ENCODE peak calls at places on chromosomes 6 and 20, in five cellular contexts. One of them, this sample, is unnamed. For H3K9me3, the result is how much of the 10 kb centered on the place peaks cover.

GRCh38 chr6:35305117-35305516 is 7.5 kb downstream of the DEF6 start:
- DNase-seq in hepatocyte: no peak
- DNase-seq in lung: no peak
- DNase-seq in ovary: no peak
- DNase-seq in prostate gland: no peak
- DNase-seq in this sample: no peak

GRCh38 chr6:43306086-43306485 is 2.5 kb downstream of the CRIP3 start:
- DNase-seq in ovary: no peak
- DNase-seq in lung: no peak
- DNase-seq in prostate gland: no peak
- DNase-seq in hepatocyte: no peak
- DNase-seq in this sample: no peak

GRCh38 chr6:56368484-56368883 is 121.1 kb upstream of the COL21A1 start:
- DNase-seq in hepatocyte: no peak
- DNase-seq in prostate gland: no peak
- DNase-seq in ovary: no peak
- DNase-seq in lung: no peak
- DNase-seq in this sample: no peak

GRCh38 chr6:161413361-161413771 is 139.5 kb upstream of the AGPAT4 start:
- DNase-seq in hepatocyte: no peak
- DNase-seq in lung: no peak
- DNase-seq in prostate gland: no peak
- DNase-seq in ovary: no peak
- DNase-seq in this sample: no peak

GRCh38 chr20:57660510-57661199 is 40.4 kb upstream of the ZBP1 start:
- DNase-seq in ovary: no peak
- DNase-seq in prostate gland: no peak
- DNase-seq in lung: no peak
- DNase-seq in hepatocyte: no peak
- DNase-seq in this sample: no peak

GRCh38 chr20:51941503-51941902 is 139.2 kb upstream of the SALL4 start:
- DNase-seq in ovary: no peak
- DNase-seq in prostate gland: no peak
- DNase-seq in hepatocyte: no peak
- DNase-seq in lung: no peak
- DNase-seq in this sample: no peak

GRCh38 chr6:159979136-159979874 is 10.4 kb downstream of the IGF2R start:
- DNase-seq in hepatocyte: no peak
- DNase-seq in ovary: no peak
- DNase-seq in prostate gland: no peak
- DNase-seq in lung: no peak
- DNase-seq in this sample: no peak

GRCh38 chr6:33815854-33816253 is 12.1 kb upstream of the MLN start:
- DNase-seq in ovary: no peak
- DNase-seq in lung: no peak
- DNase-seq in prostate gland: no peak
- DNase-seq in hepatocyte: no peak
- DNase-seq in this sample: no peak

GRCh38 chr6:88290432-88290831 is 124.3 kb upstream of the CNR1 start:
- DNase-seq in hepatocyte: no peak
- DNase-seq in lung: no peak
- DNase-seq in ovary: no peak
- DNase-seq in prostate gland: no peak
- DNase-seq in this sample: no peak

GRCh38 chr6:34390531-34391013 is 1.9 kb downstream of the NUDT3 start:
- DNase-seq in hepatocyte: no peak
- DNase-seq in ovary: no peak
- DNase-seq in prostate gland: no peak
- DNase-seq in lung: no peak
- DNase-seq in this sample: no peak

GRCh38 chr20:46507760-46508407 is 5.5 kb downstream of the ZNF334 start:
- DNase-seq in hepatocyte: no peak
- DNase-seq in ovary: no peak
- DNase-seq in prostate gland: no peak
- DNase-seq in lung: no peak
- DNase-seq in this sample: no peak

GRCh38 chr20:46501337-46501942 is 11.9 kb downstream of the ZNF334 start:
- DNase-seq in hepatocyte: no peak
- DNase-seq in ovary: no peak
- DNase-seq in lung: no peak
- DNase-seq in prostate gland: no peak
- DNase-seq in this sample: no peak

GRCh38 chr20:46505501-46505900 is 7.9 kb downstream of the ZNF334 start:
- DNase-seq in lung: no peak
- DNase-seq in prostate gland: no peak
- DNase-seq in ovary: no peak
- DNase-seq in hepatocyte: no peak
- DNase-seq in this sample: no peak

GRCh38 chr20:46501961-46502360 is 11.4 kb downstream of the ZNF334 start:
- DNase-seq in ovary: no peak
- DNase-seq in hepatocyte: no peak
- DNase-seq in prostate gland: no peak
- DNase-seq in lung: no peak
- DNase-seq in this sample: no peak
- H3K9me3 ChIP-seq in ovary: under half
- H3K9me3 ChIP-seq in hepatocyte: half or more
- H3K9me3 ChIP-seq in prostate gland: under half
- H3K9me3 ChIP-seq in lung: under half
- H3K9me3 ChIP-seq in this sample: under half

GRCh38 chr20:64203037-64203777 is 39.0 kb downstream of the MYT1 start:
- DNase-seq in prostate gland: no peak
- DNase-seq in ovary: no peak
- DNase-seq in hepatocyte: no peak
- DNase-seq in lung: no peak
- DNase-seq in this sample: no peak
- H3K27ac ChIP-seq in prostate gland: no peak
- H3K27ac ChIP-seq in ovary: no peak
- H3K27ac ChIP-seq in hepatocyte: no peak
- H3K27ac ChIP-seq in lung: no peak
- H3K27ac ChIP-seq in this sample: no peak

GRCh38 chr6:164528539-164528938 is 780.9 kb downstream of the C6orf118 start:
- DNase-seq in lung: no peak
- DNase-seq in ovary: no peak
- DNase-seq in hepatocyte: no peak
- DNase-seq in prostate gland: no peak
- DNase-seq in this sample: no peak

GRCh38 chr6:164520916-164521315 is 788.5 kb downstream of the C6orf118 start:
- DNase-seq in ovary: no peak
- DNase-seq in prostate gland: no peak
- DNase-seq in hepatocyte: no peak
- DNase-seq in lung: no peak
- DNase-seq in this sample: peak

GRCh38 chr6:164523060-164523459 is 786.3 kb downstream of the C6orf118 start:
- DNase-seq in hepatocyte: no peak
- DNase-seq in prostate gland: no peak
- DNase-seq in lung: no peak
- DNase-seq in ovary: no peak
- DNase-seq in this sample: no peak
- H3K9me3 ChIP-seq in hepatocyte: under half
- H3K9me3 ChIP-seq in prostate gland: under half
- H3K9me3 ChIP-seq in lung: under half
- H3K9me3 ChIP-seq in ovary: under half
- H3K9me3 ChIP-seq in this sample: under half

GRCh38 chr20:61271273-61272221 is 19.5 kb downstream of the CDH4 start:
- DNase-seq in lung: no peak
- DNase-seq in ovary: no peak
- DNase-seq in prostate gland: no peak
- DNase-seq in hepatocyte: peak
- DNase-seq in this sample: no peak
- H3K27ac ChIP-seq in lung: no peak
- H3K27ac ChIP-seq in ovary: no peak
- H3K27ac ChIP-seq in prostate gland: no peak
- H3K27ac ChIP-seq in hepatocyte: no peak
- H3K27ac ChIP-seq in this sample: no peak

GRCh38 chr20:60352017-60352416 is 393.8 kb downstream of the CDH26 start:
- DNase-seq in lung: no peak
- DNase-seq in ovary: no peak
- DNase-seq in hepatocyte: no peak
- DNase-seq in prostate gland: no peak
- DNase-seq in this sample: no peak
- H3K9me3 ChIP-seq in lung: under half
- H3K9me3 ChIP-seq in ovary: under half
- H3K9me3 ChIP-seq in hepatocyte: under half
- H3K9me3 ChIP-seq in prostate gland: under half
- H3K9me3 ChIP-seq in this sample: under half

DNA sequence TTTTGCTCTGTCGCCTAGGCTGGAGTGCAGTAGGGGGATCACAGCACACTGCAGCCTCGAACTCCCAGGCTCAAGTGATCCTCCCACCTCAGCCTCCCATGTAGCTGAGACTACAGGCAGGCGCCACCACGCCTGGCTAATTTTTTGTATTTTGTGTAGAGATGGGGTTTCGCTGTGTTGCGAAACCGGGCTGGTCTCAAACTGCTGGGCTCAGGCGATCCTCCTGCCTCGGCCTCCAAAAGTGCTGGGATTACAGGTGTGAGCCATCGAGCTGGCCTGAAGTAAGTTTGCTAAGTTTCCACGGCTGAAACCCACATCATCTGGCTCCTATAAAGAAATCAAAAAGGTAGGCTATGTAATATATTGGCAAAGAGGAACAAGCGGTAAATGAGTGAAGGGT is 1.4 kb upstream of the MYLIP start:
- DNase-seq in hepatocyte: no peak
- DNase-seq in lung: no peak
- DNase-seq in prostate gland: no peak
- DNase-seq in ovary: no peak
- DNase-seq in this sample: no peak
- H3K27ac ChIP-seq in hepatocyte: no peak
- H3K27ac ChIP-seq in lung: no peak
- H3K27ac ChIP-seq in prostate gland: no peak
- H3K27ac ChIP-seq in ovary: no peak
- H3K27ac ChIP-seq in this sample: no peak

DNA sequence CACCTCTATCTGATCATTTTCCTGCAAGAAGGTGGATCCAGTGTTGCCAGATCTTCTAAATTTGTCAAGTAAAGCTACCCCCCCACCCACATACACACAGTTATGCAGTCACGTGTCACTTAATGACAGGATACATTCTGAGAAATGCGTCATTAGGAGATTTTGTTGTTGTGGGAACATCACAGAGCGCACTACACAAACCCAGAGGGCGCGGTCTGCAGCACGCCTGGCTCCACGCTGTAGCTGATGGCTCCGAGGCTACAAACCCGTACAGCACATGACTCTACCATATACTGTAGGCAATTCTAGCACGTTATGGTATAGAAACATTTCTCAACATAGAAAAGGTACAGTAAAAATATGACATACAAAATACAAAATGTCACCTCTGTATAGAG is 126.9 kb downstream of the SYCP2 start:
- DNase-seq in lung: peak
- DNase-seq in ovary: no peak
- DNase-seq in prostate gland: no peak
- DNase-seq in hepatocyte: no peak
- DNase-seq in this sample: peak
- H3K9me3 ChIP-seq in lung: under half
- H3K9me3 ChIP-seq in ovary: under half
- H3K9me3 ChIP-seq in prostate gland: under half
- H3K9me3 ChIP-seq in hepatocyte: under half
- H3K9me3 ChIP-seq in this sample: under half

GRCh38 chr6:6783736-6784135 is 195.2 kb downstream of the LY86 start:
- DNase-seq in lung: no peak
- DNase-seq in prostate gland: no peak
- DNase-seq in hepatocyte: no peak
- DNase-seq in ovary: no peak
- DNase-seq in this sample: no peak
- H3K27ac ChIP-seq in lung: no peak
- H3K27ac ChIP-seq in prostate gland: no peak
- H3K27ac ChIP-seq in hepatocyte: no peak
- H3K27ac ChIP-seq in ovary: no peak
- H3K27ac ChIP-seq in this sample: no peak

GRCh38 chr6:100455230-100456124 is 9.2 kb downstream of the SIM1 start:
- DNase-seq in lung: no peak
- DNase-seq in prostate gland: no peak
- DNase-seq in ovary: no peak
- DNase-seq in hepatocyte: peak
- DNase-seq in this sample: peak
- H3K9me3 ChIP-seq in lung: under half
- H3K9me3 ChIP-seq in prostate gland: under half
- H3K9me3 ChIP-seq in ovary: under half
- H3K9me3 ChIP-seq in hepatocyte: under half
- H3K9me3 ChIP-seq in this sample: under half

This sample was measured in esophagus muscularis mucosa.